ENCODE peak calls at places on chromosomes 4 and X, in four cellular contexts. S is GM23248, U is GF-D8, H is endothelial cell. F is an unnamed sample.

GRCh38 chr4:15542795-15543194 is 73.1 kb downstream of the CC2D2A start:
- DNase-seq in S (no peak), U (no peak), H (no peak), F (no peak)

GRCh38 chr4:8850830-8851188 is 20.8 kb downstream of the HMX1 start:
- DNase-seq in U (no peak), H (no peak), S (no peak), F (no peak)

GRCh38 chr4:21765810-21766407 is 182.7 kb downstream of the KCNIP4 start:
- DNase-seq in H (peak), S (peak), U (no peak), F (peak)

GRCh38 chrX:19904778-19905367 is 17.5 kb upstream of the SH3KBP1 start:
- DNase-seq in H (no peak), S (peak), U (peak), F (peak)

GRCh38 chr4:74623041-74623440 is 171.3 kb downstream of the BTC start:
- DNase-seq in S (peak), U (peak), H (peak), F (peak)

GRCh38 chr4:155342142-155342541 is 34.6 kb downstream of the MAP9 start:
- DNase-seq in H (no peak), U (no peak), S (peak), F (peak)

GRCh38 chr4:4392501-4393183 is 5.7 kb downstream of the NSG1 start:
- DNase-seq in U (peak), H (no peak), S (no peak), F (no peak)

GRCh38 chr4:141248029-141248428 is 27.3 kb downstream of the ZNF330 start:
- DNase-seq in S (peak), U (peak), H (no peak), F (peak)

GRCh38 chr4:80197601-80198444 is 520 bp downstream of the PRDM8 start:
- DNase-seq in S (peak), H (peak), U (no peak), F (peak)

GRCh38 chr4:24470681-24471622 is 113.4 kb downstream of the DHX15 start:
- DNase-seq in S (peak), H (peak), U (no peak), F (no peak)

GRCh38 chr4:25457053-25457715 is 80.1 kb downstream of the ANAPC4 start:
- DNase-seq in S (peak), H (no peak), U (no peak), F (peak)

GRCh38 chr4:119788334-119789266 is 160.0 kb upstream of the PDE5A start:
- DNase-seq in H (no peak), U (no peak), S (no peak), F (no peak)

GRCh38 chr4:115292320-115293092 is 179.1 kb upstream of the NDST4 start:
- DNase-seq in U (no peak), S (no peak), H (no peak), F (no peak)

GRCh38 chrX:139091086-139091485 is 379.6 kb upstream of the FGF13 start:
- DNase-seq in U (no peak), S (no peak), H (no peak), F (no peak)

GRCh38 chr4:2301806-2302205 is 39.9 kb upstream of the MXD4 start:
- DNase-seq in S (no peak), H (no peak), U (no peak), F (no peak)

GRCh38 chr4:126778348-126778747 is 854.4 kb upstream of the INTU start:
- DNase-seq in S (peak), H (no peak), U (no peak), F (peak)

GRCh38 chr4:109494538-109494937 is 60.9 kb downstream of the SEC24B start:
- DNase-seq in H (no peak), S (no peak), U (no peak), F (no peak)

GRCh38 chr4:144176476-144176875 is 36.0 kb upstream of the GYPA start:
- DNase-seq in H (no peak), S (no peak), U (no peak), F (no peak)

GRCh38 chrX:16786791-16787735 is 797 bp downstream of the TXLNG start:
- DNase-seq in H (peak), S (peak), U (no peak), F (no peak)

GRCh38 chr4:154738426-154738825 is 5.4 kb upstream of the LRAT start:
- DNase-seq in S (no peak), U (no peak), H (no peak), F (no peak)

GRCh38 chr4:150722908-150723362 is 141.0 kb downstream of the MAB21L2 start:
- DNase-seq in S (peak), H (no peak), U (no peak), F (peak)

GRCh38 chrX:129523076-129524055 is at the start of gene SMARCA1:
- DNase-seq in S (peak), H (peak), U (no peak), F (peak)

GRCh38 chr4:75598390-75598789 is 31.9 kb downstream of the CDKL2 start:
- DNase-seq in U (no peak), S (peak), H (no peak), F (peak)

GRCh38 chr4:169723207-169723606 is 34.5 kb downstream of the HPF1 start:
- DNase-seq in S (no peak), U (no peak), H (no peak), F (peak)

GRCh38 chrX:71254092-71254941 is at the start of gene ZMYM3:
- DNase-seq in S (peak), H (peak), U (peak), F (peak)

GRCh38 chr4:177769155-177769554 is 326.9 kb upstream of the AGA start:
- DNase-seq in S (no peak), H (no peak), U (no peak), F (no peak)

GRCh38 chr4:125368684-125369083 is 53.9 kb downstream of the FAT4 start:
- DNase-seq in H (no peak), S (peak), U (no peak), F (peak)

GRCh38 chr4:55733874-55734437 is 85.6 kb upstream of the EXOC1L start:
- DNase-seq in U (no peak), H (no peak), S (peak), F (peak)

GRCh38 chr4:37889849-37890500 is 909 bp upstream of the TBC1D1 start:
- DNase-seq in S (peak), H (peak), U (no peak), F (no peak)

F was measured in RPMI7951.